ENCODE peak calls at places on chromosome 11, in eight cellular contexts. One of them, this sample, is unnamed.

GRCh38 chr11:77151804-77152513 is 23.9 kb downstream of the MYO7A start:
- DNase-seq in heart right ventricle: no peak
- DNase-seq in suprapubic skin: no peak
- DNase-seq in breast epithelium: no peak
- DNase-seq in testis: no peak
- DNase-seq in lower lobe of right lung: peak; percentile 44
- DNase-seq in colonic mucosa: no peak
- DNase-seq in HCT116: no peak
- DNase-seq in this sample: no peak

GRCh38 chr11:16154715-16155396 is 201.5 kb downstream of the SOX6 start:
- DNase-seq in heart right ventricle: no peak
- DNase-seq in suprapubic skin: no peak
- DNase-seq in breast epithelium: no peak
- DNase-seq in testis: no peak
- DNase-seq in lower lobe of right lung: no peak
- DNase-seq in colonic mucosa: no peak
- DNase-seq in HCT116: no peak
- DNase-seq in this sample: no peak

GRCh38 chr11:88300888-88301477 is 36.6 kb downstream of the CTSC start:
- DNase-seq in heart right ventricle: no peak
- DNase-seq in suprapubic skin: no peak
- DNase-seq in breast epithelium: no peak
- DNase-seq in testis: no peak
- DNase-seq in lower lobe of right lung: no peak
- DNase-seq in colonic mucosa: no peak
- DNase-seq in HCT116: no peak
- DNase-seq in this sample: peak; percentile 42

GRCh38 chr11:132579686-132580085 is 952.6 kb downstream of the OPCML start:
- DNase-seq in heart right ventricle: no peak
- DNase-seq in suprapubic skin: no peak
- DNase-seq in breast epithelium: no peak
- DNase-seq in testis: no peak
- DNase-seq in lower lobe of right lung: no peak
- DNase-seq in colonic mucosa: no peak
- DNase-seq in HCT116: no peak
- DNase-seq in this sample: no peak

GRCh38 chr11:115256326-115257197 is 247.7 kb downstream of the CADM1 start:
- DNase-seq in heart right ventricle: no peak
- DNase-seq in suprapubic skin: no peak
- DNase-seq in breast epithelium: no peak
- DNase-seq in testis: no peak
- DNase-seq in lower lobe of right lung: no peak
- DNase-seq in colonic mucosa: no peak
- DNase-seq in HCT116: no peak
- DNase-seq in this sample: peak; percentile 27

GRCh38 chr11:62266558-62266957 is 3.4 kb upstream of the SCGB2A2 start:
- DNase-seq in heart right ventricle: no peak
- DNase-seq in suprapubic skin: no peak
- DNase-seq in breast epithelium: no peak
- DNase-seq in testis: no peak
- DNase-seq in lower lobe of right lung: no peak
- DNase-seq in colonic mucosa: no peak
- DNase-seq in HCT116: no peak
- DNase-seq in this sample: no peak

GRCh38 chr11:15119826-15120225 is 5.1 kb downstream of the INSC start:
- DNase-seq in heart right ventricle: no peak
- DNase-seq in suprapubic skin: no peak
- DNase-seq in breast epithelium: no peak
- DNase-seq in testis: no peak
- DNase-seq in lower lobe of right lung: no peak
- DNase-seq in colonic mucosa: no peak
- DNase-seq in HCT116: no peak
- DNase-seq in this sample: no peak

GRCh38 chr11:16924826-16925494 is 89.3 kb downstream of the PLEKHA7 start:
- DNase-seq in heart right ventricle: peak; percentile 39
- DNase-seq in suprapubic skin: no peak
- DNase-seq in breast epithelium: peak; percentile 59
- DNase-seq in testis: peak; percentile 71
- DNase-seq in lower lobe of right lung: peak; percentile 73
- DNase-seq in colonic mucosa: peak; percentile 86
- DNase-seq in HCT116: peak; percentile 78
- DNase-seq in this sample: peak; percentile 87

GRCh38 chr11:75350743-75351540 is 519 bp downstream of the ARRB1 start:
- DNase-seq in heart right ventricle: no peak
- DNase-seq in suprapubic skin: no peak
- DNase-seq in breast epithelium: no peak
- DNase-seq in testis: peak; percentile 51
- DNase-seq in lower lobe of right lung: peak; percentile 81
- DNase-seq in colonic mucosa: peak; percentile 72
- DNase-seq in HCT116: no peak
- DNase-seq in this sample: peak; percentile 88

GRCh38 chr11:96267490-96268010 is 75.4 kb downstream of the MAML2 start:
- DNase-seq in heart right ventricle: no peak
- DNase-seq in suprapubic skin: no peak
- DNase-seq in breast epithelium: no peak
- DNase-seq in testis: no peak
- DNase-seq in lower lobe of right lung: no peak
- DNase-seq in colonic mucosa: no peak
- DNase-seq in HCT116: no peak
- DNase-seq in this sample: no peak

GRCh38 chr11:69953356-69953755 is 124.8 kb upstream of the ANO1 start:
- DNase-seq in heart right ventricle: no peak
- DNase-seq in suprapubic skin: no peak
- DNase-seq in breast epithelium: no peak
- DNase-seq in testis: no peak
- DNase-seq in lower lobe of right lung: no peak
- DNase-seq in colonic mucosa: no peak
- DNase-seq in HCT116: no peak
- DNase-seq in this sample: no peak

GRCh38 chr11:29783506-29783905 is 233.3 kb downstream of the KCNA4 start:
- DNase-seq in heart right ventricle: no peak
- DNase-seq in suprapubic skin: no peak
- DNase-seq in breast epithelium: no peak
- DNase-seq in testis: no peak
- DNase-seq in lower lobe of right lung: no peak
- DNase-seq in colonic mucosa: no peak
- DNase-seq in HCT116: no peak
- DNase-seq in this sample: no peak

GRCh38 chr11:102869354-102869753 is 5.4 kb downstream of the MMP12 start:
- DNase-seq in heart right ventricle: no peak
- DNase-seq in suprapubic skin: no peak
- DNase-seq in breast epithelium: no peak
- DNase-seq in testis: no peak
- DNase-seq in lower lobe of right lung: no peak
- DNase-seq in colonic mucosa: no peak
- DNase-seq in HCT116: no peak
- DNase-seq in this sample: no peak

GRCh38 chr11:76107946-76108345 is 98.4 kb downstream of the WNT11 start:
- DNase-seq in heart right ventricle: no peak
- DNase-seq in suprapubic skin: no peak
- DNase-seq in breast epithelium: no peak
- DNase-seq in testis: no peak
- DNase-seq in lower lobe of right lung: no peak
- DNase-seq in colonic mucosa: no peak
- DNase-seq in HCT116: no peak
- DNase-seq in this sample: no peak

GRCh38 chr11:34259087-34259486 is 98.7 kb downstream of the ABTB2 start:
- DNase-seq in heart right ventricle: no peak
- DNase-seq in suprapubic skin: no peak
- DNase-seq in breast epithelium: no peak
- DNase-seq in testis: no peak
- DNase-seq in lower lobe of right lung: no peak
- DNase-seq in colonic mucosa: no peak
- DNase-seq in HCT116: no peak
- DNase-seq in this sample: no peak

GRCh38 chr11:122127020-122127419 is 11.0 kb upstream of the BLID start:
- DNase-seq in heart right ventricle: no peak
- DNase-seq in suprapubic skin: no peak
- DNase-seq in breast epithelium: no peak
- DNase-seq in testis: no peak
- DNase-seq in lower lobe of right lung: no peak
- DNase-seq in colonic mucosa: no peak
- DNase-seq in HCT116: no peak
- DNase-seq in this sample: no peak

GRCh38 chr11:118238397-118238796 is 13.6 kb upstream of the JAML start:
- DNase-seq in heart right ventricle: no peak
- DNase-seq in suprapubic skin: no peak
- DNase-seq in breast epithelium: no peak
- DNase-seq in testis: no peak
- DNase-seq in lower lobe of right lung: no peak
- DNase-seq in colonic mucosa: no peak
- DNase-seq in HCT116: no peak
- DNase-seq in this sample: no peak

GRCh38 chr11:115222218-115222862 is 281.9 kb downstream of the CADM1 start:
- DNase-seq in heart right ventricle: no peak
- DNase-seq in suprapubic skin: no peak
- DNase-seq in breast epithelium: no peak
- DNase-seq in testis: no peak
- DNase-seq in lower lobe of right lung: no peak
- DNase-seq in colonic mucosa: no peak
- DNase-seq in HCT116: no peak
- DNase-seq in this sample: no peak

GRCh38 chr11:36509265-36509664 is 807 bp downstream of the TRAF6 start:
- DNase-seq in heart right ventricle: no peak
- DNase-seq in suprapubic skin: no peak
- DNase-seq in breast epithelium: no peak
- DNase-seq in testis: peak; percentile 47
- DNase-seq in lower lobe of right lung: no peak
- DNase-seq in colonic mucosa: peak; percentile 24
- DNase-seq in HCT116: no peak
- DNase-seq in this sample: peak; percentile 17

GRCh38 chr11:33013706-33014105 is 2.0 kb upstream of the DEPDC7 start:
- DNase-seq in heart right ventricle: no peak
- DNase-seq in suprapubic skin: no peak
- DNase-seq in breast epithelium: no peak
- DNase-seq in testis: no peak
- DNase-seq in lower lobe of right lung: no peak
- DNase-seq in colonic mucosa: no peak
- DNase-seq in HCT116: no peak
- DNase-seq in this sample: no peak

GRCh38 chr11:80815752-80816453 is 1375.1 kb upstream of the TENM4 start:
- DNase-seq in heart right ventricle: no peak
- DNase-seq in suprapubic skin: no peak
- DNase-seq in breast epithelium: no peak
- DNase-seq in testis: no peak
- DNase-seq in lower lobe of right lung: no peak
- DNase-seq in colonic mucosa: no peak
- DNase-seq in HCT116: no peak
- DNase-seq in this sample: no peak

GRCh38 chr11:26228778-26229177 is 103.2 kb upstream of the ANO3 start:
- DNase-seq in heart right ventricle: no peak
- DNase-seq in suprapubic skin: no peak
- DNase-seq in breast epithelium: no peak
- DNase-seq in testis: no peak
- DNase-seq in lower lobe of right lung: no peak
- DNase-seq in colonic mucosa: no peak
- DNase-seq in HCT116: no peak
- DNase-seq in this sample: no peak

GRCh38 chr11:66133216-66133775 is 63.2 kb downstream of the PACS1 start:
- DNase-seq in heart right ventricle: no peak
- DNase-seq in suprapubic skin: no peak
- DNase-seq in breast epithelium: no peak
- DNase-seq in testis: no peak
- DNase-seq in lower lobe of right lung: no peak
- DNase-seq in colonic mucosa: no peak
- DNase-seq in HCT116: no peak
- DNase-seq in this sample: no peak

GRCh38 chr11:2944953-2945756 is 15.9 kb upstream of the PHLDA2 start:
- DNase-seq in heart right ventricle: peak; percentile 92
- DNase-seq in suprapubic skin: peak; percentile 94
- DNase-seq in breast epithelium: peak; percentile 92
- DNase-seq in testis: peak; percentile 94
- DNase-seq in lower lobe of right lung: peak; percentile 97
- DNase-seq in colonic mucosa: peak; percentile 87
- DNase-seq in HCT116: no peak
- DNase-seq in this sample: peak; percentile 90
- H3K4me3 ChIP-seq in heart right ventricle: peak overlapping the region; percentile 34
- H3K4me3 ChIP-seq in suprapubic skin: peak overlapping the region; percentile 19
- H3K4me3 ChIP-seq in breast epithelium: peak overlapping the region; percentile 32
- H3K4me3 ChIP-seq in testis: no peak overlapping the region
- H3K4me3 ChIP-seq in lower lobe of right lung: peak overlapping the region; percentile 39
- H3K4me3 ChIP-seq in colonic mucosa: no peak overlapping the region
- H3K4me3 ChIP-seq in HCT116: no peak overlapping the region
- H3K4me3 ChIP-seq in this sample: no peak overlapping the region

GRCh38 chr11:2974272-2974671 is 17.9 kb downstream of the NAP1L4 start:
- DNase-seq in heart right ventricle: no peak
- DNase-seq in suprapubic skin: no peak
- DNase-seq in breast epithelium: no peak
- DNase-seq in testis: no peak
- DNase-seq in lower lobe of right lung: no peak
- DNase-seq in colonic mucosa: no peak
- DNase-seq in HCT116: no peak
- DNase-seq in this sample: no peak
- H3K36me3 ChIP-seq in heart right ventricle: peaks cover 98% of the 10 kb centered on the region
- H3K36me3 ChIP-seq in suprapubic skin: peaks cover 100% of the 10 kb centered on the region
- H3K36me3 ChIP-seq in breast epithelium: peaks cover 4% of the 10 kb centered on the region
- H3K36me3 ChIP-seq in testis: no peaks in the 10 kb centered on the region
- H3K36me3 ChIP-seq in lower lobe of right lung: peaks cover 99% of the 10 kb centered on the region
- H3K36me3 ChIP-seq in colonic mucosa: peaks cover 21% of the 10 kb centered on the region
- H3K36me3 ChIP-seq in HCT116: peaks cover 58% of the 10 kb centered on the region
- H3K36me3 ChIP-seq in this sample: peaks cover 55% of the 10 kb centered on the region

GRCh38 chr11:68016904-68017817 is 7.0 kb downstream of the ALDH3B1 start:
- DNase-seq in heart right ventricle: no peak
- DNase-seq in suprapubic skin: no peak
- DNase-seq in breast epithelium: no peak
- DNase-seq in testis: peak; percentile 56
- DNase-seq in lower lobe of right lung: peak; percentile 56
- DNase-seq in colonic mucosa: no peak
- DNase-seq in HCT116: no peak
- DNase-seq in this sample: no peak
- H3K4me3 ChIP-seq in heart right ventricle: no peak overlapping the region
- H3K4me3 ChIP-seq in suprapubic skin: no peak overlapping the region
- H3K4me3 ChIP-seq in breast epithelium: no peak overlapping the region
- H3K4me3 ChIP-seq in testis: no peak overlapping the region
- H3K4me3 ChIP-seq in lower lobe of right lung: no peak overlapping the region
- H3K4me3 ChIP-seq in colonic mucosa: no peak overlapping the region
- H3K4me3 ChIP-seq in HCT116: no peak overlapping the region
- H3K4me3 ChIP-seq in this sample: no peak overlapping the region

GRCh38 chr11:72226701-72227100 is 2.1 kb downstream of the INPPL1 start:
- DNase-seq in heart right ventricle: no peak
- DNase-seq in suprapubic skin: no peak
- DNase-seq in breast epithelium: peak; percentile 14
- DNase-seq in testis: peak; percentile 11
- DNase-seq in lower lobe of right lung: no peak
- DNase-seq in colonic mucosa: no peak
- DNase-seq in HCT116: no peak
- DNase-seq in this sample: no peak

GRCh38 chr11:72229336-72229924 is 4.9 kb downstream of the INPPL1 start:
- DNase-seq in heart right ventricle: no peak
- DNase-seq in suprapubic skin: no peak
- DNase-seq in breast epithelium: peak; percentile 16
- DNase-seq in testis: peak; percentile 10
- DNase-seq in lower lobe of right lung: no peak
- DNase-seq in colonic mucosa: no peak
- DNase-seq in HCT116: no peak
- DNase-seq in this sample: peak; percentile 17

GRCh38 chr11:72228229-72228843 is 3.8 kb downstream of the INPPL1 start:
- DNase-seq in heart right ventricle: peak; percentile 5
- DNase-seq in suprapubic skin: peak; percentile 74
- DNase-seq in breast epithelium: peak; percentile 24
- DNase-seq in testis: peak; percentile 13
- DNase-seq in lower lobe of right lung: no peak
- DNase-seq in colonic mucosa: no peak
- DNase-seq in HCT116: no peak
- DNase-seq in this sample: peak; percentile 64

GRCh38 chr11:72228844-72229231 is 4.3 kb downstream of the INPPL1 start:
- DNase-seq in heart right ventricle: no peak
- DNase-seq in suprapubic skin: peak; percentile 69
- DNase-seq in breast epithelium: peak; percentile 11
- DNase-seq in testis: peak; percentile 9
- DNase-seq in lower lobe of right lung: no peak
- DNase-seq in colonic mucosa: no peak
- DNase-seq in HCT116: no peak
- DNase-seq in this sample: peak; percentile 17

GRCh38 chr11:72227316-72228228 is 3.0 kb downstream of the INPPL1 start:
- DNase-seq in heart right ventricle: no peak
- DNase-seq in suprapubic skin: peak; percentile 75
- DNase-seq in breast epithelium: peak; percentile 25
- DNase-seq in testis: peak; percentile 10
- DNase-seq in lower lobe of right lung: no peak
- DNase-seq in colonic mucosa: no peak
- DNase-seq in HCT116: no peak
- DNase-seq in this sample: peak; percentile 18
- H3K36me3 ChIP-seq in heart right ventricle: peaks cover 51% of the 10 kb centered on the region
- H3K36me3 ChIP-seq in suprapubic skin: peaks cover 47% of the 10 kb centered on the region
- H3K36me3 ChIP-seq in breast epithelium: peaks cover 5% of the 10 kb centered on the region
- H3K36me3 ChIP-seq in testis: no peaks in the 10 kb centered on the region
- H3K36me3 ChIP-seq in lower lobe of right lung: peaks cover 58% of the 10 kb centered on the region
- H3K36me3 ChIP-seq in colonic mucosa: peaks cover 23% of the 10 kb centered on the region
- H3K36me3 ChIP-seq in HCT116: peaks cover 20% of the 10 kb centered on the region
- H3K36me3 ChIP-seq in this sample: peaks cover 31% of the 10 kb centered on the region